ENCODE peak calls at places on chromosomes 16 and 17, in four cellular contexts. B is HCT116, K is cardiac muscle cell, C is ascending aorta. W is an unnamed sample. For H3K36me3, the result is how much of the 10 kb centered on the place peaks cover.

GRCh38 chr16:76114681-76115080 is 162.5 kb upstream of the CNTNAP4 start:
- DNase-seq in C (no peak), B (no peak), K (no peak), W (no peak)

GRCh38 chr16:20675488-20676267 is 21.8 kb downstream of the ACSM1 start:
- DNase-seq in B (peak), K (peak), C (no peak), W (no peak)

GRCh38 chr16:668519-669171 is 713 bp downstream of the RHOT2 start:
- DNase-seq in B (no peak), C (no peak), K (no peak), W (no peak)

GRCh38 chr17:57718878-57719277 is 26.2 kb downstream of the CCDC182 start:
- DNase-seq in K (no peak), B (no peak), C (no peak), W (no peak)

GRCh38 chr17:36930501-36930900 is 6.8 kb upstream of the LHX1 start:
- DNase-seq in K (no peak), C (no peak), B (no peak), W (no peak)

GRCh38 chr17:29577778-29578211 is 9.3 kb downstream of the TP53I13 start:
- DNase-seq in K (no peak), C (peak), B (no peak), W (no peak)

GRCh38 chr16:67663151-67663876 is 2.6 kb downstream of the PARD6A start:
- DNase-seq in K (no peak), B (peak), C (no peak), W (no peak)

GRCh38 chr17:69228576-69228975 is at the start of gene ABCA10:
- DNase-seq in K (no peak), C (no peak), B (no peak), W (no peak)

GRCh38 chr17:45172541-45173286 is 11.0 kb downstream of the HEXIM2 start:
- DNase-seq in B (peak), C (peak), K (no peak), W (peak)

GRCh38 chr16:4376126-4376819 is 4.6 kb downstream of the VASN start:
- DNase-seq in B (no peak), C (peak), K (no peak), W (no peak)

GRCh38 chr17:17794382-17794781 is 42.4 kb downstream of the SREBF1 start:
- DNase-seq in C (no peak), K (no peak), B (no peak), W (no peak)

GRCh38 chr16:77404823-77405222 is 30.0 kb downstream of the ADAMTS18 start:
- DNase-seq in K (no peak), C (no peak), B (no peak), W (no peak)

GRCh38 chr16:87789437-87790277 is 23.9 kb upstream of the KLHDC4 start:
- DNase-seq in K (no peak), B (no peak), C (no peak), W (no peak)

GRCh38 chr17:80981062-80981902 is 10.4 kb upstream of the CHMP6 start:
- DNase-seq in K (peak), B (no peak), C (no peak), W (peak)

GRCh38 chr17:65265276-65265675 is 128.1 kb downstream of the RGS9 start:
- DNase-seq in K (no peak), B (no peak), C (no peak), W (no peak)

GRCh38 chr16:28823291-28823718 is 506 bp downstream of the ATXN2L start:
- DNase-seq in K (peak), C (no peak), B (no peak), W (no peak)

DNA sequence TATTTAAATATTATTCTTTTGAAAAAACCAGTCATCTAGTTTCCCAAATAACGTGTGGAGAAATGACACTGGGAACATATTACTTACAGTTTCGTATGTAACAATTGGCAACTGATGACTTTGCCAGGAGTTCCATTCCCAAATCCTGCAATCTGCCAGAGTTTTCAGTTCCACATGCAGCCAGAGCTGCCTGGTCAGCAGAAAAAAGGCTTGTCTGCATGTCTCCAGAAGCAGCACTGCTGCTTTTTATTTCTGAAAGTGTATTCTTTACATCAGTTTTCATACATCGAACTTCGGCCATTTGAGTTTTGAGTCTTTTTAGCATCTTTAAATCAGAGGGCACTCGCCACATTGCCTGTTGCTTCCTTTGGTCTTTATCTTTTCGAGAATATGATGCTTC is 78.4 kb downstream of the TRIM37 start:
- DNase-seq in K (no peak), C (no peak), B (no peak), W (no peak)
- H3K36me3 ChIP-seq in K (under half), C (under half), B (under half), W (under half)

GRCh38 chr17:75856062-75856681 is 1.0 kb upstream of the WBP2 start:
- DNase-seq in C (no peak), K (no peak), B (no peak), W (no peak)

GRCh38 chr17:75854881-75855309 is 240 bp downstream of the WBP2 start:
- DNase-seq in B (no peak), C (no peak), K (no peak), W (no peak)

GRCh38 chr17:75853410-75853809 is 1.7 kb downstream of the WBP2 start:
- DNase-seq in K (no peak), B (no peak), C (no peak), W (no peak)

GRCh38 chr17:75855310-75856061 is at the start of gene WBP2:
- DNase-seq in B (peak), C (peak), K (peak), W (peak)

GRCh38 chr17:75854111-75854748 is 905 bp downstream of the WBP2 start:
- DNase-seq in K (no peak), B (no peak), C (peak), W (no peak)
- H3K4me3 ChIP-seq in K (peak), B (peak), C (peak), W (peak)

GRCh38 chr17:75819116-75819515 is 25.1 kb downstream of the UNC13D start:
- DNase-seq in K (no peak), B (no peak), C (no peak), W (no peak)

GRCh38 chr17:75816693-75817092 is 27.5 kb downstream of the UNC13D start:
- DNase-seq in C (no peak), B (no peak), K (no peak), W (no peak)

GRCh38 chr17:75818326-75818885 is 25.8 kb downstream of the UNC13D start:
- DNase-seq in C (no peak), K (no peak), B (no peak), W (no peak)

GRCh38 chr17:75815399-75815798 is 28.8 kb downstream of the UNC13D start:
- DNase-seq in C (no peak), B (no peak), K (no peak), W (no peak)

DNA sequence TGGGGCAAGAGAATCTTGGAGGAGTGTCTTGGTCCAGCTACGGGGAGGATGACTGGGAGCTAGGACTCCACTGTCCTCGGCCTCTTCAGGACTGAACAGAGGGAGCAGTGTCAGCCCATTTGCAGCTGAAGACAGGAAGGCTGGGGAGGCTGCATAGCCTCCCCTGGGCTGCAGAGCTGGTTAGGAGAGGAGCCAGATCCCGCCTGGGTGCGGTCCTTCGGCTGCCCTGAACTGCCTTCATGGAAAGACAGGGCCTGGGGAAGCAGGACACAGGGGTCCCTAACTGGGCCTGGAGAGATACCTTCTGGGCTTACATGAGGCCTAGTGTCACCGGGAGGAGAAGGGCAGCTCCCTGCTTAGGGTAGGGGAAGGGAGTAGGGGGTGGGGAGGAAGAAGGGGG is 26.6 kb downstream of the UNC13D start:
- DNase-seq in K (no peak), B (no peak), C (no peak), W (no peak)
- TF ChIP-seq CTCF in K (no peak), B (no peak), C (no peak), W (no peak)

GRCh38 chr16:55499281-55499680 is 9.6 kb upstream of the LPCAT2 start:
- DNase-seq in C (peak), K (no peak), B (no peak), W (no peak)
- H3K36me3 ChIP-seq in C (half or more), K (under half), B (under half), W (under half)

DNA sequence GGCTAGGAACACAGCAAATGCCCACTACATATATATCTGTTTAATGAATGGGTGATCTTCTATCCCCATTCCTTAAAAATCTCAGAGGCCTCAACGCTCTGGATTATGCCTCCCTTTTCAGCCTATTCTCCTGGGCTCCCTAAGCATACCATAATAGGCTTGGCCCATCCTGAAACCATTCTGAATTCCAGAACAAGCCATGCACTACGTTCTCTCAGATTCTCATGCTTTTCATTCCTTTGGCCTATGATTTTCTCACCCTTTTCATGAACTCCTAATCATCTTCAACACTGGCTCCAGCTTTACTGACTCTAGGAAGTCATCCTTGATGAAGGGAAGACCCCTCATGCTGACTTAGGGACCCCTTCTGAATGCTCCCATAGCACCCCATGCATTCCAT is 71.1 kb downstream of the RPGRIP1L start:
- DNase-seq in B (no peak), C (no peak), K (no peak), W (no peak)
- H3K4me3 ChIP-seq in B (no peak), C (no peak), K (no peak), W (no peak)

GRCh38 chr16:50812046-50812445 is 70.2 kb downstream of the CYLD start:
- DNase-seq in B (no peak), C (no peak), K (no peak), W (no peak)
- TF ChIP-seq CTCF in B (no peak), C (no peak), K (no peak), W (no peak)

DNA sequence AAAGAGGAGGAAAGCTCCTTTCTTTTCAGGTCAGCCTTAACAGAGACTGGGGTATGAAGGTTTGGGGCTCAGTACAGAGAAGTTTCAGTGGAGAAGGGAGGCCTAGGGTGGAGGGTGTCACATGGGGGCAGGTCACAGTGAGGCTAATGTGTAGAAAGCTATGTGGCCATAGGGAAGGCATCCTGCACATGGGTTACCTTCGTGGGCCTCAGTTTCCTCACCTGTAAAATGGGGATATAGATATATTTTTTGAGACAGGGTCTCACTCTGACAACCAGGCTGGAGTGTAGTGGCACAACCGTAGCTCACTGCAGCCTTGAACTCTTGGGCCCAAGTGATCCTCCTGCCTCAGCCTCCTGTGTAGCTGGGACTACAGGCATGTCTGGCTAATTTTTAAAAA is 41.8 kb downstream of the EMP2 start:
- DNase-seq in B (no peak), C (no peak), K (no peak), W (no peak)
- H3K36me3 ChIP-seq in B (under half), C (half or more), K (under half), W (under half)

GRCh38 chr17:31130286-31131224 is 35.8 kb downstream of the NF1 start:
- DNase-seq in K (peak), B (no peak), C (no peak), W (no peak)
- H3K4me3 ChIP-seq in K (no peak), B (no peak), C (no peak), W (no peak)

DNA sequence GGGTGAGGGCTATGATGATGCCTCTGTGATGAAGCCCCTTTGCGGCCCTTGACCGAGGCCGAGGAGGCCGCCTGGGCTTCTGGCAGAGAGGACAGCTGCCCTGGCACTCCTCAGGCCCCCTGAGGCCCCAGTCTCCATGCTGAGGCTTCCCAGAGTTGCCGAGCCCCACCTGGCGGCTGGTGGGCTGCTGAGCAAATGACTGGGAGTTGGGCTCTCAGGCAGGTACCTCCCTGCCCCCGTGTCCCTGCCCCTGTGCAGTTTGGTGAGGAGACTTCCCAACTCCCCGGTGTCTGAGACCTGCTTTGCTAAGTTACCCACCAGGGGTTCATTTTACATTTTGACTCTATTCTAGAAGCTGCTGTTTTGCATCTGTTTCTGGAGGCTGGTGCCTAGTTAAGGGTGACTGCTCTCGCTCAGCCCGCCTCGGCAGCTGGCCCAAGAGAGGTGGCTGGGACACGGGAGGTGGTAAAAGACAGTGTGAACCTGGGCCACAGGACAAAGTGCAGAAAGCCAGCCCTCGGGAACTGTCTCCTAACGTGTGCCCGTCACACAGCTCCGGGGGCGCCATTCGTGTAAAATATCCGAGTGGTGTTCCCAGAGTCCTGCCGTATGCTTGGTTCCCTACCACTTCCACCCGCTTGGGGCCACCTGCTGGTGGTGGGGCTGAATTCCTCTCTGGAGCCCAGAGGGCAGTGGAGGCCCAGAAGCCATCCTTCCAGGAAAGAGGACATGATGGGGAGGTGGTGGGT is 134.5 kb downstream of the RAB11FIP4 start:
- DNase-seq in B (no peak), C (no peak), K (no peak), W (no peak)
- TF ChIP-seq CTCF in B (peak), C (no peak), K (peak), W (peak)

W was measured in GM06990.